ENCODE peak calls at places on chromosomes 4 and X, in eight cellular contexts. One of them, this sample, is unnamed.

GRCh38 chr4:15610855-15611254 is 44.3 kb downstream of the FBXL5 start:
- DNase-seq in testis: no peak
- DNase-seq in psoas muscle: no peak
- DNase-seq in endodermal cell: no peak
- DNase-seq in GM23338: no peak
- DNase-seq in IMR-90: no peak
- DNase-seq in tibial artery: no peak
- DNase-seq in cardiac muscle cell: no peak
- DNase-seq in this sample: no peak

GRCh38 chrX:103171353-103171752 is 43.6 kb upstream of the BEX4 start:
- DNase-seq in GM23338: peak; percentile 3
- DNase-seq in psoas muscle: no peak
- DNase-seq in endodermal cell: no peak
- DNase-seq in IMR-90: no peak
- DNase-seq in testis: no peak
- DNase-seq in tibial artery: no peak
- DNase-seq in cardiac muscle cell: no peak
- DNase-seq in this sample: no peak

GRCh38 chrX:51459125-51459524 is 37.3 kb downstream of the NUDT11 start:
- DNase-seq in GM23338: peak; percentile 59
- DNase-seq in cardiac muscle cell: peak; percentile 36
- DNase-seq in testis: peak; percentile 28
- DNase-seq in tibial artery: no peak
- DNase-seq in psoas muscle: no peak
- DNase-seq in endodermal cell: no peak
- DNase-seq in IMR-90: peak; percentile 13
- DNase-seq in this sample: no peak

GRCh38 chrX:74923942-74924448 is 1.3 kb downstream of the NEXMIF start:
- DNase-seq in psoas muscle: peak; percentile 29
- DNase-seq in testis: peak; percentile 33
- DNase-seq in tibial artery: peak; percentile 64
- DNase-seq in IMR-90: no peak
- DNase-seq in cardiac muscle cell: peak; percentile 26
- DNase-seq in endodermal cell: no peak
- DNase-seq in GM23338: peak; percentile 37
- DNase-seq in this sample: no peak

GRCh38 chr4:103002551-103002950 is 17.0 kb downstream of the SLC9B1 start:
- DNase-seq in testis: no peak
- DNase-seq in psoas muscle: no peak
- DNase-seq in cardiac muscle cell: peak; percentile 39
- DNase-seq in endodermal cell: no peak
- DNase-seq in tibial artery: no peak
- DNase-seq in GM23338: no peak
- DNase-seq in IMR-90: peak; percentile 36
- DNase-seq in this sample: no peak

GRCh38 chr4:126582737-126583136 is 1050.0 kb upstream of the INTU start:
- DNase-seq in IMR-90: peak; percentile 5
- DNase-seq in GM23338: peak; percentile 37
- DNase-seq in psoas muscle: no peak
- DNase-seq in endodermal cell: peak; percentile 69
- DNase-seq in cardiac muscle cell: no peak
- DNase-seq in tibial artery: no peak
- DNase-seq in testis: peak; percentile 23
- DNase-seq in this sample: no peak

GRCh38 chr4:9384126-9384525 is 21.2 kb downstream of the USP17L30 start:
- DNase-seq in IMR-90: no peak
- DNase-seq in endodermal cell: no peak
- DNase-seq in tibial artery: no peak
- DNase-seq in GM23338: no peak
- DNase-seq in psoas muscle: no peak
- DNase-seq in cardiac muscle cell: no peak
- DNase-seq in testis: no peak
- DNase-seq in this sample: no peak

GRCh38 chrX:65035451-65035779 is 59.2 kb upstream of the ZC4H2 start:
- DNase-seq in IMR-90: peak; percentile 21
- DNase-seq in endodermal cell: peak; percentile 76
- DNase-seq in GM23338: peak; percentile 28
- DNase-seq in testis: peak; percentile 49
- DNase-seq in tibial artery: peak; percentile 60
- DNase-seq in psoas muscle: peak; percentile 16
- DNase-seq in cardiac muscle cell: peak; percentile 24
- DNase-seq in this sample: peak; percentile 74

GRCh38 chr4:142248946-142249345 is 597.2 kb downstream of the INPP4B start:
- DNase-seq in endodermal cell: no peak
- DNase-seq in cardiac muscle cell: peak; percentile 25
- DNase-seq in IMR-90: peak; percentile 93
- DNase-seq in psoas muscle: no peak
- DNase-seq in GM23338: no peak
- DNase-seq in tibial artery: no peak
- DNase-seq in testis: no peak
- DNase-seq in this sample: no peak

GRCh38 chr4:73606465-73606974 is 13.7 kb downstream of the RASSF6 start:
- DNase-seq in IMR-90: no peak
- DNase-seq in testis: no peak
- DNase-seq in cardiac muscle cell: no peak
- DNase-seq in psoas muscle: no peak
- DNase-seq in GM23338: no peak
- DNase-seq in endodermal cell: no peak
- DNase-seq in tibial artery: no peak
- DNase-seq in this sample: no peak

GRCh38 chrX:40104649-40105015 is 6.9 kb upstream of the BCOR start:
- DNase-seq in cardiac muscle cell: peak; percentile 79
- DNase-seq in psoas muscle: peak; percentile 66
- DNase-seq in tibial artery: peak; percentile 90
- DNase-seq in GM23338: no peak
- DNase-seq in testis: no peak
- DNase-seq in IMR-90: peak; percentile 67
- DNase-seq in endodermal cell: peak; percentile 77
- DNase-seq in this sample: peak; percentile 83

GRCh38 chr4:147175460-147176025 is 229.9 kb upstream of the TTC29 start:
- DNase-seq in testis: no peak
- DNase-seq in endodermal cell: peak; percentile 65
- DNase-seq in psoas muscle: no peak
- DNase-seq in cardiac muscle cell: no peak
- DNase-seq in tibial artery: no peak
- DNase-seq in IMR-90: no peak
- DNase-seq in GM23338: no peak
- DNase-seq in this sample: no peak

GRCh38 chr4:83316459-83317170 is 18.0 kb downstream of the HPSE start:
- DNase-seq in GM23338: no peak
- DNase-seq in testis: no peak
- DNase-seq in psoas muscle: no peak
- DNase-seq in endodermal cell: no peak
- DNase-seq in cardiac muscle cell: no peak
- DNase-seq in IMR-90: no peak
- DNase-seq in tibial artery: no peak
- DNase-seq in this sample: no peak

GRCh38 chrX:21972046-21972445 is 31.5 kb downstream of the SMS start:
- DNase-seq in GM23338: no peak
- DNase-seq in psoas muscle: no peak
- DNase-seq in cardiac muscle cell: no peak
- DNase-seq in IMR-90: no peak
- DNase-seq in tibial artery: no peak
- DNase-seq in endodermal cell: no peak
- DNase-seq in testis: no peak
- DNase-seq in this sample: no peak

GRCh38 chrX:42290608-42291007 is 367.3 kb upstream of the CASK start:
- DNase-seq in testis: no peak
- DNase-seq in GM23338: peak; percentile 40
- DNase-seq in psoas muscle: no peak
- DNase-seq in cardiac muscle cell: peak; percentile 17
- DNase-seq in IMR-90: peak; percentile 0
- DNase-seq in tibial artery: no peak
- DNase-seq in endodermal cell: peak; percentile 50
- DNase-seq in this sample: no peak

GRCh38 chr4:76736434-76736833 is 161.5 kb downstream of the SOWAHB start:
- DNase-seq in GM23338: no peak
- DNase-seq in testis: no peak
- DNase-seq in endodermal cell: no peak
- DNase-seq in cardiac muscle cell: peak; percentile 61
- DNase-seq in psoas muscle: no peak
- DNase-seq in IMR-90: peak; percentile 91
- DNase-seq in tibial artery: no peak
- DNase-seq in this sample: no peak

GRCh38 chr4:140568507-140569306 is at the start of gene UCP1:
- DNase-seq in tibial artery: peak; percentile 65
- DNase-seq in endodermal cell: peak; percentile 85
- DNase-seq in cardiac muscle cell: peak; percentile 6
- DNase-seq in psoas muscle: peak; percentile 19
- DNase-seq in testis: peak; percentile 25
- DNase-seq in IMR-90: no peak
- DNase-seq in GM23338: peak; percentile 85
- DNase-seq in this sample: no peak

GRCh38 chr4:122508083-122508482 is 51.6 kb upstream of the IL2 start:
- DNase-seq in endodermal cell: no peak
- DNase-seq in psoas muscle: no peak
- DNase-seq in cardiac muscle cell: no peak
- DNase-seq in IMR-90: no peak
- DNase-seq in testis: no peak
- DNase-seq in tibial artery: no peak
- DNase-seq in GM23338: no peak
- DNase-seq in this sample: no peak

GRCh38 chrX:56068274-56068758 is 163.8 kb upstream of the KLF8 start:
- DNase-seq in tibial artery: no peak
- DNase-seq in psoas muscle: no peak
- DNase-seq in IMR-90: no peak
- DNase-seq in cardiac muscle cell: no peak
- DNase-seq in endodermal cell: peak; percentile 26
- DNase-seq in GM23338: no peak
- DNase-seq in testis: no peak
- DNase-seq in this sample: no peak

GRCh38 chr4:176879370-176880116 is 86.8 kb upstream of the VEGFC start:
- DNase-seq in psoas muscle: no peak
- DNase-seq in tibial artery: no peak
- DNase-seq in testis: no peak
- DNase-seq in GM23338: no peak
- DNase-seq in cardiac muscle cell: peak; percentile 55
- DNase-seq in endodermal cell: no peak
- DNase-seq in IMR-90: peak; percentile 45
- DNase-seq in this sample: no peak

GRCh38 chrX:149314031-149314430 is 191.1 kb downstream of the IDS start:
- DNase-seq in testis: peak; percentile 14
- DNase-seq in GM23338: no peak
- DNase-seq in cardiac muscle cell: peak; percentile 0
- DNase-seq in tibial artery: no peak
- DNase-seq in IMR-90: no peak
- DNase-seq in psoas muscle: no peak
- DNase-seq in endodermal cell: no peak
- DNase-seq in this sample: no peak

GRCh38 chr4:150006197-150006596 is 72.0 kb upstream of the DCLK2 start:
- DNase-seq in cardiac muscle cell: peak; percentile 36
- DNase-seq in tibial artery: no peak
- DNase-seq in endodermal cell: no peak
- DNase-seq in testis: no peak
- DNase-seq in psoas muscle: no peak
- DNase-seq in GM23338: no peak
- DNase-seq in IMR-90: peak; percentile 39
- DNase-seq in this sample: no peak

GRCh38 chr4:110155632-110156031 is 42.8 kb downstream of the ELOVL6 start:
- DNase-seq in GM23338: no peak
- DNase-seq in tibial artery: no peak
- DNase-seq in cardiac muscle cell: no peak
- DNase-seq in endodermal cell: no peak
- DNase-seq in IMR-90: peak; percentile 12
- DNase-seq in testis: no peak
- DNase-seq in psoas muscle: no peak
- DNase-seq in this sample: no peak

GRCh38 chr4:183821090-183821853 is 83.8 kb upstream of the STOX2 start:
- DNase-seq in endodermal cell: no peak
- DNase-seq in GM23338: no peak
- DNase-seq in psoas muscle: no peak
- DNase-seq in cardiac muscle cell: no peak
- DNase-seq in testis: no peak
- DNase-seq in IMR-90: no peak
- DNase-seq in tibial artery: no peak
- DNase-seq in this sample: no peak
- TF ChIP-seq CTCF in endodermal cell: no peak
- TF ChIP-seq CTCF in GM23338: no peak
- TF ChIP-seq CTCF in psoas muscle: no peak
- TF ChIP-seq CTCF in cardiac muscle cell: no peak
- TF ChIP-seq CTCF in testis: no peak
- TF ChIP-seq CTCF in IMR-90: no peak
- TF ChIP-seq CTCF in tibial artery: no peak
- TF ChIP-seq CTCF in this sample: no peak

GRCh38 chrX:3271485-3272186 is 74.8 kb downstream of the MXRA5 start:
- DNase-seq in GM23338: no peak
- DNase-seq in psoas muscle: no peak
- DNase-seq in endodermal cell: no peak
- DNase-seq in testis: no peak
- DNase-seq in IMR-90: peak; percentile 74
- DNase-seq in tibial artery: no peak
- DNase-seq in cardiac muscle cell: peak; percentile 78
- DNase-seq in this sample: no peak
- H3K4me3 ChIP-seq in GM23338: no peak overlapping the region
- H3K4me3 ChIP-seq in psoas muscle: no peak overlapping the region
- H3K4me3 ChIP-seq in endodermal cell: no peak overlapping the region
- H3K4me3 ChIP-seq in testis: no peak overlapping the region
- H3K4me3 ChIP-seq in IMR-90: no peak overlapping the region
- H3K4me3 ChIP-seq in tibial artery: no peak overlapping the region
- H3K4me3 ChIP-seq in cardiac muscle cell: no peak overlapping the region
- H3K4me3 ChIP-seq in this sample: peak overlapping the region; percentile 45

GRCh38 chr4:71006203-71006907 is 12.9 kb downstream of the DCK start:
- DNase-seq in testis: no peak
- DNase-seq in cardiac muscle cell: no peak
- DNase-seq in GM23338: no peak
- DNase-seq in IMR-90: no peak
- DNase-seq in psoas muscle: no peak
- DNase-seq in tibial artery: no peak
- DNase-seq in endodermal cell: no peak
- DNase-seq in this sample: no peak
- H3K27ac ChIP-seq in testis: no peak overlapping the region
- H3K27ac ChIP-seq in cardiac muscle cell: no peak overlapping the region
- H3K27ac ChIP-seq in GM23338: no peak overlapping the region
- H3K27ac ChIP-seq in IMR-90: no peak overlapping the region
- H3K27ac ChIP-seq in psoas muscle: no peak overlapping the region
- H3K27ac ChIP-seq in tibial artery: no peak overlapping the region
- H3K27ac ChIP-seq in endodermal cell: no peak overlapping the region
- H3K27ac ChIP-seq in this sample: no peak overlapping the region

DNA sequence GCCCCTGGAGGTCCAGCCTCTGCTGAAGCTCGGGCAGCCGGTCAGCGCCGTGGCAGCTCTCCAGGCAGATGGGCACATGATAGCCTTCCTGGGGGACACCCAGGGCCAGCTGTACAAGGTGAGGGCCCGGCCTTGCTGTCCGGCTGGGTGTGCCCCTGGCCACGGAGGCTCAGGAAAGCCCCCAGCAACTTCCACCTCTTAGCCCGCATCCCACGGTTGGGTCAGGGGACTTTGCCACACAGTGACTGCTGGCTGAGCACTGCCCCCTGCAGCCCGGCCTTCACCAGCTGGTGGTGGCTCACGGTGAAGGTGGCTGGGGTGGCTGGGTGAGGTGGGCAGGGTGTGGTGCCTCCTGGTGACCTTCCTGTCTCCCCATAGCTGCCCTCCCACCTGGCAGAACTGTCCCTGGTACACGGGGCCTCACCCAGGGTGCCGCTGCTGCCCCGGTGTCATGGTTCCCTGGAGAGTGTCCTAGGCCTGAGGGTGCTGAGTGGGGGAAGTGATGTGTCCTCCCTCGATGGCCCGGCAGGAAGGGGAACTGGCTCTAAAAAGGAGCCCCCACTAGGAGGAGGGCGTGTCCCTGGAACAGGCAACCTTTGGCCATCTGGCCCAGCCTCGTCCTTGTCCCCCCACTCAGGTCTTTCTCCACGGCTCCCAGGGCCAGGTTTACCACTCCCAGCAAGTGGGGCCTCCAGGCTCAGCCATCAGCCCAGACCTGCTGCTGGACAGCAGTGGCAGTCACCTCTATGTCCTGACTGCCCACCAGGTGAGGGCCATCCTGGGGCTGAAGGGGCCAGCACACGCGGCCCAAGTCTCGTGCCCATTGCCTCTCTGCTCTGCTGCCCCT is 4.5 kb downstream of the PLXNB3 start:
- DNase-seq in GM23338: no peak
- DNase-seq in psoas muscle: peak; percentile 18
- DNase-seq in cardiac muscle cell: no peak
- DNase-seq in IMR-90: no peak
- DNase-seq in tibial artery: no peak
- DNase-seq in testis: no peak
- DNase-seq in endodermal cell: peak; percentile 56
- DNase-seq in this sample: peak; percentile 62
- TF ChIP-seq CTCF in GM23338: no peak
- TF ChIP-seq CTCF in psoas muscle: no peak
- TF ChIP-seq CTCF in cardiac muscle cell: no peak
- TF ChIP-seq CTCF in IMR-90: no peak
- TF ChIP-seq CTCF in tibial artery: no peak
- TF ChIP-seq CTCF in testis: no peak
- TF ChIP-seq CTCF in endodermal cell: peak; percentile 53
- TF ChIP-seq CTCF in this sample: no peak

This sample was measured in coronary artery.